ENCODE peak calls at places on chromosomes 16 and 17, in four cellular contexts. K is AG04450, Q is progenitor cell of endocrine pancreas, O is dorsolateral prefrontal cortex. Y is an unnamed sample.

GRCh38 chr16:89388536-89388935 is 101.8 kb downstream of the ANKRD11 start:
- DNase-seq in K (no peak), Q (no peak), O (no peak), Y (no peak)

GRCh38 chr17:10061131-10061581 is 137.2 kb downstream of the GAS7 start:
- DNase-seq in K (no peak), Q (no peak), O (no peak), Y (no peak)

GRCh38 chr16:49652441-49653175 is 203.3 kb downstream of the ZNF423 start:
- DNase-seq in K (no peak), Q (no peak), O (no peak), Y (no peak)

GRCh38 chr17:40854175-40854814 is 12.7 kb downstream of the KRT12 start:
- DNase-seq in K (peak; percentile 47), Q (no peak), O (no peak), Y (no peak)

GRCh38 chr17:61414141-61414935 is 14.7 kb downstream of the TBX2 start:
- DNase-seq in K (no peak), Q (no peak), O (no peak), Y (no peak)

GRCh38 chr17:49577978-49578893 is 2.6 kb downstream of the NXPH3 start:
- DNase-seq in K (no peak), Q (no peak), O (no peak), Y (peak; percentile 59)

GRCh38 chr16:19776147-19776546 is 58.1 kb downstream of the IQCK start:
- DNase-seq in K (no peak), Q (no peak), O (no peak), Y (peak; percentile 17)

GRCh38 chr16:11151156-11151904 is 104.7 kb downstream of the SOCS1 start:
- DNase-seq in K (no peak), Q (no peak), O (no peak), Y (no peak)

GRCh38 chr16:1913327-1914083 is 4.7 kb downstream of the HS3ST6 start:
- DNase-seq in K (no peak), Q (no peak), O (no peak), Y (no peak)

GRCh38 chr17:32103476-32104113 is 38.7 kb upstream of the RHOT1 start:
- DNase-seq in K (no peak), Q (no peak), O (no peak), Y (no peak)

GRCh38 chr16:83109736-83110135 is 483.0 kb downstream of the CDH13 start:
- DNase-seq in K (no peak), Q (no peak), O (no peak), Y (no peak)

GRCh38 chr17:50201226-50201854 is at the start of gene COL1A1:
- DNase-seq in K (no peak), Q (no peak), O (no peak), Y (no peak)

GRCh38 chr17:18962494-18962815 is 10.5 kb downstream of the SLC5A10 start:
- DNase-seq in K (no peak), Q (no peak), O (no peak), Y (no peak)

GRCh38 chr16:1713933-1714332 is 7.9 kb downstream of the MAPK8IP3 start:
- DNase-seq in K (no peak), Q (no peak), O (no peak), Y (peak; percentile 55)

GRCh38 chr17:19447085-19447583 is 36.1 kb downstream of the RNF112 start:
- DNase-seq in K (peak; percentile 49), Q (peak; percentile 69), O (no peak), Y (peak; percentile 81)

DNA sequence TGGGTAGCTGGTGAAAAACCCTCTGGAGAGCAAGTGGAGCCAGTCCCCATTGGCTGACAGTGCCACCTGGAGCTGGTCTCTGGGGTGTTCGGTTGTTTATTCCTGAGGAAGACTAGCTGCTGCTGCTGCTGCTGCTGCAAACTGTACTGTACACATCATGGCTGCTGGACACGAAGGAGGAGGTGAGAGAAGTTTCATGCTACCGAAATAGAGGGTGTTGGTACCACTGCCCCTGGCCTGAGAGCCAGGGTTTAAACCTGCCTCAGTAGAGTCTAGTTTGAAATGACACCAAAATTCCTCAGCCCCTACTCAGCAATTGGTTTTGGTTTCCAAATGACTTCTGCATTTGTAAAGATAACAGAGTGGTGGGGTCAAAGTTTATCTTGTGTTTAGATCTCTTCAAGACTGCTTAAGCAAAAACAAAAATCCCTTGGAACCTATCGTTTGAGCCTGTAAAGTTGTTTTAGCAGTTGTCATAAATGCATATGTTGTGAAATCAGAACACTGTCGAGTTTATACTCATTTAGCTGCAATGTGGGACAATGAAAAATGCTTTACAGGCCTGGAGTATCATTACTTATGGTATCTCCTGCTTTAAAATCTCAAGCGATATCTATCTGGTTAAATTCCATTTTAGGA is 40.8 kb downstream of the CYB5B start:
- DNase-seq in K (no peak), Q (no peak), O (no peak), Y (peak; percentile 41)
- TF ChIP-seq CTCF in K (peak; percentile 17), Q (no peak), O (no peak), Y (peak; percentile 30)

GRCh38 chr17:82105882-82106696 is 8.1 kb upstream of the FASN start:
- DNase-seq in K (no peak), Q (peak; percentile 45), O (no peak), Y (peak; percentile 92)

GRCh38 chr17:82108038-82108998 is 10.3 kb upstream of the FASN start:
- DNase-seq in K (no peak), Q (no peak), O (no peak), Y (no peak)

GRCh38 chr17:82108999-82109480 is 11.0 kb upstream of the FASN start:
- DNase-seq in K (no peak), Q (no peak), O (no peak), Y (no peak)

GRCh38 chr17:82106697-82107305 is 8.8 kb upstream of the FASN start:
- DNase-seq in K (no peak), Q (no peak), O (no peak), Y (no peak)

DNA sequence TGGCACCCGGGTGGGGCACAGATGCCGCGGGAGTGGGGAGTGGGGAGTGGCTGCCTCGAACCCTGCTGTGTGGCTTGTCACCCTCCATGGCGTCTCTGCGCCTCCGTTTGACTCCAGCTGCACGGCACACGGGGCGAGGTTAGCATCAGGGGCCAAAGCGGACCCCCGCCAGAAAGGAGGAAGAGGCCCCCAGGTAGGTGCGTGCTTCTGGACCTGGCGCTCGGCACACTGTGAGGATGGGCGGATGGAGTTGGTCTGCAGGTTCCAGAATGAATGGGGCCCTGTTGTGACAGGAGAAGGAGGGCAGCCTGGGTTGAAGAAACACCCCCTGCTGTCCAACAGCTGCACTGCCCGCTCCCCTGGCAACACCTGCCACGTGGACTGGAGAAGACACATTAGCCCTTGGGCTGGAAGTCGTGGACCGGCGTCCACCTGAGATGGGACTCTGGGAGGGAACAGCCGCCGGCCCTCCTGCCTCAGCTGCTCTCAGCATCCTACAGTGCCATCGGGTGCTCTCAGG is 9.4 kb upstream of the FASN start:
- DNase-seq in K (no peak), Q (no peak), O (no peak), Y (no peak)
- TF ChIP-seq CTCF in K (peak; percentile 32), Q (peak; percentile 37), O (no peak), Y (peak; percentile 37)

GRCh38 chr16:79501446-79501845 is 99.1 kb downstream of the MAF start:
- DNase-seq in K (no peak), Q (no peak), O (no peak), Y (no peak)
- TF ChIP-seq CTCF in K (no peak), Q (no peak), O (no peak), Y (no peak)

GRCh38 chr16:72997141-72997542 is 50.8 kb downstream of the ZFHX3 start:
- DNase-seq in K (no peak), Q (no peak), O (no peak), Y (no peak)

GRCh38 chr16:72991645-72992044 is 56.3 kb downstream of the ZFHX3 start:
- DNase-seq in K (no peak), Q (no peak), O (no peak), Y (no peak)

GRCh38 chr16:72996291-72997062 is 51.5 kb downstream of the ZFHX3 start:
- DNase-seq in K (no peak), Q (no peak), O (no peak), Y (no peak)

GRCh38 chr16:72992142-72992601 is 55.8 kb downstream of the ZFHX3 start:
- DNase-seq in K (no peak), Q (no peak), O (no peak), Y (no peak)

GRCh38 chr16:72995151-72995881 is 52.6 kb downstream of the ZFHX3 start:
- DNase-seq in K (no peak), Q (no peak), O (no peak), Y (no peak)
- TF ChIP-seq CTCF in K (peak; percentile 50), Q (peak; percentile 59), O (peak; percentile 34), Y (no peak)

GRCh38 chr16:22141746-22142145 is 20.6 kb upstream of the SDR42E2 start:
- DNase-seq in K (no peak), Q (no peak), O (no peak), Y (no peak)
- TF ChIP-seq CTCF in K (peak; percentile 61), Q (peak; percentile 50), O (no peak), Y (peak; percentile 12)

GRCh38 chr17:59558953-59559352 is 6.5 kb upstream of the DHX40 start:
- DNase-seq in K (no peak), Q (no peak), O (no peak), Y (no peak)
- TF ChIP-seq CTCF in K (peak; percentile 23), Q (peak; percentile 38), O (peak; percentile 39), Y (peak; percentile 3)

GRCh38 chr16:81730090-81731051 is 48.7 kb upstream of the PLCG2 start:
- DNase-seq in K (no peak), Q (peak; percentile 93), O (peak; percentile 69), Y (peak; percentile 79)
- TF ChIP-seq CTCF in K (peak; percentile 53), Q (peak; percentile 79), O (peak; percentile 47), Y (peak; percentile 65)

GRCh38 chr16:15811778-15812750 is 44.8 kb downstream of the MYH11 start:
- DNase-seq in K (peak; percentile 77), Q (no peak), O (no peak), Y (no peak)
- TF ChIP-seq CTCF in K (peak; percentile 25), Q (no peak), O (no peak), Y (no peak)

GRCh38 chr17:63601439-63602371 is 1.0 kb downstream of the TACO1 start:
- DNase-seq in K (no peak), Q (no peak), O (no peak), Y (no peak)
- TF ChIP-seq CTCF in K (no peak), Q (no peak), O (no peak), Y (no peak)

Y was measured in GM10248.